ENCODE peak calls at places on chromosomes 6 and 20, in six cellular contexts. N, S, Q, D, I and O are unnamed samples.

GRCh38 chr6:96899019-96899418 is 1.3 kb upstream of the NDUFAF4 start:
- DNase-seq in N (no peak), S (peak), Q (peak), D (no peak), I (peak), O (no peak)

GRCh38 chr6:37565267-37566208 is 65.8 kb upstream of the CCDC167 start:
- DNase-seq in N (no peak), S (no peak), Q (no peak), D (no peak), I (no peak), O (no peak)

GRCh38 chr6:106974337-106974998 is at the start of gene CD24:
- DNase-seq in N (no peak), S (no peak), Q (no peak), D (peak), I (no peak), O (peak)

GRCh38 chr6:19848465-19848864 is 11.3 kb downstream of the ID4 start:
- DNase-seq in N (no peak), S (no peak), Q (no peak), D (no peak), I (no peak), O (no peak)

GRCh38 chr6:111011360-111012142 is 29.7 kb downstream of the RPF2 start:
- DNase-seq in N (no peak), S (peak), Q (peak), D (peak), I (peak), O (peak)

GRCh38 chr20:50116368-50116999 is 3.5 kb upstream of the UBE2V1 start:
- DNase-seq in N (no peak), S (no peak), Q (no peak), D (no peak), I (no peak), O (no peak)

GRCh38 chr6:53706525-53706924 is 41.0 kb upstream of the KLHL31 start:
- DNase-seq in N (no peak), S (no peak), Q (no peak), D (no peak), I (no peak), O (no peak)

GRCh38 chr20:568865-569415 is 25.4 kb upstream of the CSNK2A1 start:
- DNase-seq in N (no peak), S (no peak), Q (no peak), D (no peak), I (no peak), O (no peak)

GRCh38 chr6:163226181-163226835 is 188.2 kb upstream of the QKI start:
- DNase-seq in N (no peak), S (no peak), Q (no peak), D (no peak), I (no peak), O (no peak)

GRCh38 chr20:59064214-59064722 is 21.7 kb upstream of the PRELID3B start:
- DNase-seq in N (no peak), S (no peak), Q (no peak), D (no peak), I (no peak), O (no peak)

GRCh38 chr20:25275813-25276532 is 28.1 kb downstream of the PYGB start:
- DNase-seq in N (no peak), S (no peak), Q (no peak), D (no peak), I (no peak), O (no peak)

GRCh38 chr6:135162678-135163439 is 18.2 kb upstream of the MYB start:
- DNase-seq in N (no peak), S (peak), Q (no peak), D (peak), I (peak), O (peak)

GRCh38 chr6:112253842-112254816 is at the start of gene LAMA4:
- DNase-seq in N (no peak), S (no peak), Q (peak), D (peak), I (peak), O (peak)

GRCh38 chr6:158825951-158826306 is 6.8 kb upstream of the EZR start:
- DNase-seq in N (no peak), S (no peak), Q (peak), D (no peak), I (peak), O (no peak)

GRCh38 chr20:37362231-37362792 is 16.4 kb downstream of the SRC start:
- DNase-seq in N (no peak), S (no peak), Q (no peak), D (no peak), I (no peak), O (no peak)

DNA sequence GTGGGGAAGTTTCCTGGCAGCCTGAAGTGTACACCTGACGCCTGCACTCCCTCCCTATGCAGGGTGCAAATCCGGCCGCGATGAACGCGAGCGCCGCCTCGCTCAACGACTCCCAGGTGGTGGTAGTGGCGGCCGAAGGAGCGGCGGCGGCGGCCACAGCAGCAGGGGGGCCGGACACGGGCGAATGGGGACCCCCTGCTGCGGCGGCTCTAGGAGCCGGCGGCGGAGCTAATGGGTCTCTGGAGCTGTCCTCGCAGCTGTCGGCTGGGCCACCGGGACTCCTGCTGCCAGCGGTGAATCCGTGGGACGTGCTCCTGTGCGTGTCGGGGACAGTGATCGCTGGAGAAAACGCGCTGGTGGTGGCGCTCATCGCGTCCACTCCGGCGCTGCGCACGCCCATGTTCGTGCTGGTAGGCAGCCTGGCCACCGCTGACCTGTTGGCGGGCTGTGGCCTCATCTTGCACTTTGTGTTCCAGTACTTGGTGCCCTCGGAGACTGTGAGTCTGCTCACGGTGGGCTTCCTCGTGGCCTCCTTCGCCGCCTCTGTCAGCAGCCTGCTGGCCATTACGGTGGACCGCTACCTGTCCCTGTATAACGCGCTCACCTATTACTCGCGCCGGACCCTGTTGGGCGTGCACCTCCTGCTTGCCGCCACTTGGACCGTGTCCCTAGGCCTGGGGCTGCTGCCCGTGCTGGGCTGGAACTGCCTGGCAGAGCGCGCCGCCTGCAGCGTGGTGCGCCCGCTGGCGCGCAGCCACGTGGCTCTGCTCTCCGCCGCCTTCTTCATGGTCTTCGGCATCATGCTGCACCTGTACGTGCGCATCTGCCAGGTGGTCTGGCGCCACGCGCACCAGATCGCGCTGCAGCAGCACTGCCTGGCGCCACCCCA is 1.2 kb downstream of the GPR6 start:
- DNase-seq in N (no peak), S (no peak), Q (no peak), D (no peak), I (no peak), O (peak)
- H3K4me3 ChIP-seq in N (no peak), S (no peak), Q (no peak), D (no peak), I (no peak), O (no peak)

GRCh38 chr20:32510601-32511357 is 74.4 kb downstream of the NOL4L start:
- DNase-seq in N (no peak), S (no peak), Q (no peak), D (no peak), I (no peak), O (no peak)

GRCh38 chr20:32511358-32512046 is 73.6 kb downstream of the NOL4L start:
- DNase-seq in N (no peak), S (no peak), Q (no peak), D (no peak), I (no peak), O (peak)

GRCh38 chr20:32513031-32513866 is 71.9 kb downstream of the NOL4L start:
- DNase-seq in N (no peak), S (no peak), Q (no peak), D (no peak), I (no peak), O (no peak)

GRCh38 chr20:32510120-32510600 is 75.0 kb downstream of the NOL4L start:
- DNase-seq in N (no peak), S (no peak), Q (no peak), D (no peak), I (no peak), O (no peak)

GRCh38 chr20:32512047-32512385 is 73.1 kb downstream of the NOL4L start:
- DNase-seq in N (no peak), S (no peak), Q (no peak), D (no peak), I (no peak), O (no peak)
- H3K4me3 ChIP-seq in N (no peak), S (no peak), Q (no peak), D (no peak), I (no peak), O (no peak)

GRCh38 chr6:149756261-149756636 is 6.7 kb downstream of the PCMT1 start:
- DNase-seq in N (no peak), S (no peak), Q (no peak), D (no peak), I (no peak), O (no peak)

GRCh38 chr6:149754573-149754972 is 5.0 kb downstream of the PCMT1 start:
- DNase-seq in N (no peak), S (no peak), Q (no peak), D (no peak), I (no peak), O (no peak)

GRCh38 chr6:149751239-149751638 is 1.7 kb downstream of the PCMT1 start:
- DNase-seq in N (no peak), S (no peak), Q (no peak), D (no peak), I (no peak), O (no peak)

GRCh38 chr6:149752600-149752999 is 3.1 kb downstream of the PCMT1 start:
- DNase-seq in N (no peak), S (no peak), Q (no peak), D (no peak), I (peak), O (no peak)

GRCh38 chr6:149755300-149756260 is 6.0 kb downstream of the PCMT1 start:
- DNase-seq in N (no peak), S (no peak), Q (no peak), D (no peak), I (no peak), O (no peak)
- H3K4me3 ChIP-seq in N (no peak), S (no peak), Q (no peak), D (no peak), I (no peak), O (no peak)

GRCh38 chr6:43396408-43397149 is 27.1 kb upstream of the ZNF318 start:
- DNase-seq in N (no peak), S (no peak), Q (no peak), D (no peak), I (no peak), O (no peak)

GRCh38 chr6:43393597-43393996 is 24.1 kb upstream of the ZNF318 start:
- DNase-seq in N (no peak), S (no peak), Q (no peak), D (no peak), I (no peak), O (no peak)

GRCh38 chr6:43394982-43395381 is 25.5 kb upstream of the ZNF318 start:
- DNase-seq in N (no peak), S (no peak), Q (no peak), D (no peak), I (no peak), O (no peak)

GRCh38 chr6:43399932-43400487 is 27.3 kb upstream of the ABCC10 start:
- DNase-seq in N (no peak), S (no peak), Q (no peak), D (no peak), I (no peak), O (no peak)

GRCh38 chr6:43395822-43396221 is 26.4 kb upstream of the ZNF318 start:
- DNase-seq in N (no peak), S (no peak), Q (no peak), D (no peak), I (no peak), O (no peak)
- H3K4me3 ChIP-seq in N (no peak), S (no peak), Q (no peak), D (no peak), I (no peak), O (no peak)

GRCh38 chr6:149464411-149464810 is 20.4 kb downstream of the ZC3H12D start:
- DNase-seq in N (no peak), S (no peak), Q (no peak), D (no peak), I (no peak), O (no peak)

GRCh38 chr6:149470948-149471347 is 13.9 kb downstream of the ZC3H12D start:
- DNase-seq in N (no peak), S (no peak), Q (no peak), D (no peak), I (no peak), O (no peak)

GRCh38 chr6:149468179-149468578 is 16.6 kb downstream of the ZC3H12D start:
- DNase-seq in N (no peak), S (no peak), Q (no peak), D (no peak), I (no peak), O (no peak)

GRCh38 chr6:149463781-149464180 is 21.0 kb downstream of the ZC3H12D start:
- DNase-seq in N (no peak), S (no peak), Q (peak), D (no peak), I (no peak), O (no peak)

GRCh38 chr6:149467265-149467664 is 17.5 kb downstream of the ZC3H12D start:
- DNase-seq in N (no peak), S (no peak), Q (no peak), D (no peak), I (no peak), O (no peak)
- H3K4me3 ChIP-seq in N (no peak), S (no peak), Q (no peak), D (no peak), I (no peak), O (no peak)

GRCh38 chr20:31720486-31721407 is 1.9 kb downstream of the BCL2L1 start:
- DNase-seq in N (no peak), S (no peak), Q (no peak), D (peak), I (no peak), O (peak)
- H3K4me3 ChIP-seq in N (peak), S (peak), Q (peak), D (peak), I (peak), O (no peak)

GRCh38 chr6:167229586-167229985 is 61.5 kb upstream of the UNC93A start:
- DNase-seq in N (no peak), S (no peak), Q (no peak), D (no peak), I (no peak), O (no peak)
- H3K4me3 ChIP-seq in N (no peak), S (no peak), Q (no peak), D (no peak), I (no peak), O (no peak)

GRCh38 chr6:30782425-30783014 is 38.2 kb upstream of the IER3 start:
- DNase-seq in N (no peak), S (peak), Q (peak), D (no peak), I (peak), O (no peak)
- H3K4me3 ChIP-seq in N (no peak), S (peak), Q (no peak), D (no peak), I (no peak), O (no peak)

GRCh38 chr6:18562726-18563125 is 175.6 kb downstream of the RNF144B start:
- DNase-seq in N (no peak), S (no peak), Q (no peak), D (no peak), I (no peak), O (no peak)

GRCh38 chr6:18567380-18567779 is 180.2 kb downstream of the RNF144B start:
- DNase-seq in N (no peak), S (no peak), Q (no peak), D (no peak), I (no peak), O (no peak)

GRCh38 chr6:18565231-18565630 is 178.1 kb downstream of the RNF144B start:
- DNase-seq in N (no peak), S (no peak), Q (no peak), D (no peak), I (no peak), O (no peak)

GRCh38 chr6:18561006-18561750 is 174.0 kb downstream of the RNF144B start:
- DNase-seq in N (no peak), S (no peak), Q (no peak), D (no peak), I (peak), O (no peak)

DNA sequence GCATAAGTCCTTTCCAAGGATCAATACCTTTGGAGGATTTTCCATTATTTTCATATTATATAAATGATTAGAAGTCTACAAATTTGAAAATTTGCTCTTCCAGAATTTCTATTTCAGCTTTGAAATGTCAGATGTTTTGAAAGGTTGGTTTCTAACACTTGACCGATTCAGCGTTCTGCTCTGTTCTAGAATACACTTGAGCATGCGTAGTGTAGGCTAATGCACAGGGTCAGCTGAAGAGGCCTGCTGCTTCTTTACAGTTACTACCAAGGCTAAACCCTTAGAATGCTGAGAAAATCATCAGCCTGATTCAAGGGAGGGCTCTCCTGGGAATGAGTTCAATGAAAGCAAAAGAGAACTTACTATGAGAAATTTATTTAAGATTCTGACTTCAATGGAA is 177.6 kb downstream of the RNF144B start:
- DNase-seq in N (no peak), S (no peak), Q (no peak), D (no peak), I (no peak), O (no peak)
- H3K4me3 ChIP-seq in N (no peak), S (no peak), Q (no peak), D (no peak), I (no peak), O (no peak)